ENCODE peak calls at places on chromosomes 11 and 22, in eight cellular contexts. J is EL; S is RWPE1; R is lung; E is naive thymus-derived CD8-positive, alpha-beta T cell; Q is aorta; D is stimulated activated CD4-positive, alpha-beta T cell treated with anti-CD3 and anti-CD28 coated beads, Interleukin-4, amount 100 ng/mL, for 48 hours; B is anterior cingulate cortex. K is an unnamed sample.

GRCh38 chr22:35367331-35367886 is 13.5 kb upstream of the HMOX1 start:
- DNase-seq in S (no peak), Q (no peak), J (no peak), D (no peak), R (no peak), B (no peak), E (no peak), K (no peak)

GRCh38 chr11:74685338-74685737 is 45.9 kb downstream of the CHRDL2 start:
- DNase-seq in R (no peak), Q (no peak), J (no peak), S (no peak), B (no peak), D (no peak), E (no peak), K (no peak)

GRCh38 chr22:20422965-20423635 is 14.5 kb downstream of the SCARF2 start:
- DNase-seq in Q (peak), R (no peak), D (no peak), B (peak), S (no peak), E (no peak), J (no peak), K (no peak)

GRCh38 chr11:33670250-33671011 is 30.2 kb downstream of the C11orf91 start:
- DNase-seq in R (no peak), D (no peak), S (no peak), B (no peak), E (no peak), Q (no peak), J (peak), K (no peak)

GRCh38 chr11:133492895-133493294 is 39.4 kb downstream of the OPCML start:
- DNase-seq in R (no peak), S (no peak), J (no peak), D (no peak), Q (no peak), B (no peak), E (no peak), K (no peak)

GRCh38 chr22:42788466-42788865 is 67.8 kb upstream of the A4GALT start:
- DNase-seq in D (no peak), E (no peak), B (no peak), Q (no peak), J (no peak), R (no peak), S (no peak), K (no peak)

GRCh38 chr11:11789735-11790369 is 51.9 kb upstream of the USP47 start:
- DNase-seq in R (no peak), E (no peak), B (no peak), S (peak), D (peak), Q (no peak), J (no peak), K (peak)

GRCh38 chr11:74493816-74494630 is 499 bp upstream of the LIPT2 start:
- DNase-seq in R (no peak), J (peak), D (no peak), B (no peak), S (peak), Q (no peak), E (no peak), K (peak)

GRCh38 chr22:19762315-19763140 is 1.9 kb downstream of the TBX1 start:
- DNase-seq in B (no peak), E (no peak), S (no peak), Q (no peak), J (no peak), R (no peak), D (no peak), K (no peak)

GRCh38 chr11:75306529-75306928 is 44.9 kb downstream of the ARRB1 start:
- DNase-seq in J (no peak), D (no peak), R (no peak), S (no peak), B (no peak), E (no peak), Q (peak), K (no peak)

GRCh38 chr11:46273511-46274205 is 3.8 kb upstream of the CREB3L1 start:
- DNase-seq in E (no peak), B (no peak), J (peak), R (no peak), S (no peak), D (no peak), Q (no peak), K (peak)